ENCODE peak calls at places on chromosome 5, in eight cellular contexts. R is tibial artery, G is adrenal gland, C is fibroblast of mammary gland, D is BJ, Z is choroid plexus epithelial cell, T is upper lobe of right lung, K is mucosa of descending colon. Q is an unnamed sample.
A peak's percentile ranks its signal among the peaks of the same experiment; 100 is the strongest.

GRCh38 chr5:175471628-175472027 is 6.7 kb upstream of the SFXN1 start:
- DNase-seq in R (no peak), G (no peak), C (no peak), D (no peak), Z (no peak), T (no peak), K (no peak), Q (no peak)

GRCh38 chr5:6317133-6317532 is 61.2 kb downstream of the MED10 start:
- DNase-seq in R (no peak), G (no peak), C (no peak), D (no peak), Z (no peak), T (no peak), K (no peak), Q (no peak)

GRCh38 chr5:103894882-103895281 is 332.3 kb upstream of the NUDT12 start:
- DNase-seq in R (no peak), G (no peak), C (peak; percentile 2), D (peak; percentile 22), Z (peak; percentile 11), T (no peak), K (no peak), Q (no peak)

GRCh38 chr5:78886650-78887230 is 98.4 kb downstream of the ARSB start:
- DNase-seq in R (no peak), G (no peak), C (peak; percentile 33), D (no peak), Z (peak; percentile 45), T (no peak), K (no peak), Q (no peak)

GRCh38 chr5:114010362-114010761 is 351.5 kb upstream of the KCNN2 start:
- DNase-seq in R (no peak), G (no peak), C (peak; percentile 17), D (peak; percentile 30), Z (peak; percentile 3), T (no peak), K (no peak), Q (no peak)

GRCh38 chr5:176446884-176447537 is 1.2 kb upstream of the FAF2 start:
- DNase-seq in R (peak; percentile 26), G (no peak), C (no peak), D (no peak), Z (no peak), T (no peak), K (peak; percentile 43), Q (no peak)

GRCh38 chr5:174606646-174607045 is 117.7 kb upstream of the MSX2 start:
- DNase-seq in R (no peak), G (no peak), C (no peak), D (no peak), Z (no peak), T (no peak), K (no peak), Q (no peak)

GRCh38 chr5:81247441-81247972 is 14.4 kb downstream of the CKMT2 start:
- DNase-seq in R (no peak), G (no peak), C (peak; percentile 36), D (no peak), Z (peak; percentile 55), T (no peak), K (no peak), Q (no peak)

GRCh38 chr5:51960617-51961115 is 577.4 kb downstream of the ISL1 start:
- DNase-seq in R (no peak), G (no peak), C (peak; percentile 4), D (peak; percentile 3), Z (peak; percentile 1), T (no peak), K (no peak), Q (no peak)

GRCh38 chr5:95848701-95849100 is 26.2 kb upstream of the GLRX start:
- DNase-seq in R (no peak), G (no peak), C (peak; percentile 77), D (no peak), Z (peak; percentile 73), T (no peak), K (no peak), Q (no peak)

GRCh38 chr5:141489841-141490240 is 960 bp downstream of the PCDHGC5 start:
- DNase-seq in R (no peak), G (peak; percentile 45), C (no peak), D (no peak), Z (no peak), T (no peak), K (no peak), Q (no peak)

GRCh38 chr5:159135896-159136531 is 36.3 kb upstream of the EBF1 start:
- DNase-seq in R (no peak), G (no peak), C (peak; percentile 83), D (no peak), Z (peak; percentile 74), T (no peak), K (no peak), Q (no peak)

GRCh38 chr5:1643651-1644392 is 120.1 kb upstream of the LPCAT1 start:
- DNase-seq in R (no peak), G (no peak), C (peak; percentile 26), D (no peak), Z (no peak), T (peak; percentile 40), K (no peak), Q (no peak)
- H3K4me3 ChIP-seq in R (no peak overlapping the region), G (no peak overlapping the region), C (no peak overlapping the region), D (no peak overlapping the region), Z (no peak overlapping the region), T (no peak overlapping the region), K (no peak overlapping the region), Q (no peak overlapping the region)

GRCh38 chr5:149450199-149450598 is 71.1 kb upstream of the IL17B start:
- DNase-seq in R (peak; percentile 73), G (peak; percentile 83), C (peak; percentile 74), D (no peak), Z (peak; percentile 84), T (peak; percentile 69), K (no peak), Q (peak; percentile 80)

GRCh38 chr5:149452007-149452664 is 73.0 kb upstream of the IL17B start:
- DNase-seq in R (peak; percentile 61), G (peak; percentile 90), C (peak; percentile 68), D (no peak), Z (peak; percentile 74), T (peak; percentile 76), K (peak; percentile 87), Q (peak; percentile 70)

GRCh38 chr5:149445739-149446369 is 66.8 kb upstream of the IL17B start:
- DNase-seq in R (no peak), G (peak; percentile 84), C (peak; percentile 99), D (peak; percentile 100), Z (peak; percentile 95), T (no peak), K (no peak), Q (peak; percentile 91)

GRCh38 chr5:149447373-149448367 is 68.6 kb upstream of the IL17B start:
- DNase-seq in R (no peak), G (no peak), C (no peak), D (no peak), Z (no peak), T (no peak), K (no peak), Q (no peak)

DNA sequence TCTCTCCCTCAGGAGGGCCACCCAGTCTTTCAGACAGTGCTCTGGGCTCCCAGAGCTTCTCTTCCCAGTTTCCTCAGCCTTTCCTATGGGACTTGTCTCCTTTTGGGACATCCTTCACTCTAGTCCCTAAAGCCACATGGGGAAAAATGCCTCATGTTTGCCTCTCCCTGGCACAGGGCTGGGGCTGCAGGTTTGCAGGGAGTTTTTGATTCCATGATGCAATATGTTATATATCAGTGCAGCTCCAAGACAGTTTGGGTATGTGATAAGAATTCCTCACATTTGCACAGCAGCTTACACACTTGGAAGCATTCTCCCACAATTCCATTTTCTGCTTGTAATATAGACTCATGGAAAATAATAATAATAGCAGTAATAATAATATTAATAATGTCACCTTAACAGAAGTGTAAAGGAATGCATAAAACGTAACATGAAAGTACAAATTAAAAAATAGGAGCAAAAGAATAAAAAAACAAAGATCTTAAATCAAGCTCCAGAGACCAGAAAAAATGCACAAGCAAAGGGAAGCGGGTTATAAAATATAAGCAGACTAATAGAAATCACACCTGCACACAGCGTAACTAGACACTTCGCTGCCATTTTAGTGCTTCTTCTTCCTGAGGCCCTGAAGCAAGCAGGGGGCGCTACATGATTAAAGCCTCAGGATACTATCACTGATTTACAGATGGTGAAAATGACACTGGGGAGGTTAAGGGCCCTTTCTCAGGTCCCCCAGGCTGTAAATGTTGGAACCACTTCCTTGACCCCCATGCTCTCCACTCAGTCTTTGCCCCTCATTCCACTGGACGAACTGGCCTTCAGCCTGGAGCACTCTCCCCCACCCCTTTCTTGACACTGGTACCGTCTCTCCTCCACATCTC is 70.0 kb upstream of the IL17B start:
- DNase-seq in R (no peak), G (peak; percentile 68), C (peak; percentile 66), D (no peak), Z (peak; percentile 70), T (no peak), K (peak; percentile 86), Q (no peak)
- TF ChIP-seq CTCF in R (peak; percentile 35), G (peak; percentile 41), C (peak; percentile 64), D (peak; percentile 51), Z (peak; percentile 79), T (peak; percentile 13), K (peak; percentile 45), Q (peak; percentile 14)

GRCh38 chr5:35617060-35617434 is 616 bp upstream of the SPEF2 start:
- DNase-seq in R (no peak), G (no peak), C (no peak), D (no peak), Z (no peak), T (no peak), K (no peak), Q (no peak)
- H3K4me3 ChIP-seq in R (peak overlapping the region; percentile 92), G (no peak overlapping the region), C (peak overlapping the region; percentile 81), D (peak overlapping the region; percentile 87), Z (peak overlapping the region; percentile 80), T (peak overlapping the region; percentile 80), K (no peak overlapping the region), Q (peak overlapping the region; percentile 55)

DNA sequence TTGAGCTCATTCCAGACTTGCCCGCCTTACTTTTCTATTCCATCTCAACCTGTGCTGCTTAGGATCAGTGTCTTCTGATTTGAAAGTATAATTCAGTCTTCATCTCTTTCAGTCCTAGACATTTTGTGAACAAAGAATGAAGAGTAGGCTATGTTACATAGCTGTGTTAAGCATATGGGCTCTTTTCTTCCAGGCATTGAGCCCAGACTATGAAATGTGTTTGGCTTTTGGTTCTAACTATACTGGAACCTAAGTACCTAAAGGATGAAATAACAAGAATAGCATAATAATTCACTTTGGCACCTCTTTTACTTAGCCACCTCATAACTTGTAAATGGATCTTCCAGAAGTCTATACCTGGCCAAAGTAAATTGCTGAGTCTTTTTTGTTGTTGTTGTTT is 71.4 kb downstream of the SLF1 start:
- DNase-seq in R (no peak), G (no peak), C (no peak), D (no peak), Z (no peak), T (no peak), K (no peak), Q (no peak)
- TF ChIP-seq CTCF in R (no peak), G (no peak), C (no peak), D (no peak), Z (no peak), T (no peak), K (no peak), Q (no peak)

GRCh38 chr5:33701251-33701650 is 190.5 kb downstream of the ADAMTS12 start:
- DNase-seq in R (no peak), G (no peak), C (peak; percentile 81), D (no peak), Z (peak; percentile 45), T (no peak), K (no peak), Q (no peak)
- H3K4me3 ChIP-seq in R (no peak overlapping the region), G (no peak overlapping the region), C (no peak overlapping the region), D (no peak overlapping the region), Z (no peak overlapping the region), T (no peak overlapping the region), K (no peak overlapping the region), Q (no peak overlapping the region)

GRCh38 chr5:172816887-172817418 is 17.1 kb upstream of the ERGIC1 start:
- DNase-seq in R (no peak), G (peak; percentile 81), C (peak; percentile 94), D (peak; percentile 29), Z (peak; percentile 84), T (no peak), K (no peak), Q (peak; percentile 57)
- TF ChIP-seq CTCF in R (no peak), G (peak; percentile 8), C (no peak), D (no peak), Z (no peak), T (no peak), K (no peak), Q (no peak)